ENCODE peak calls at places on chromosomes 7 and 10, in five cellular contexts. One of them, this sample, is unnamed.

GRCh38 chr7:78510580-78511188 is 712.1 kb downstream of the PHTF2 start:
- DNase-seq in psoas muscle: no peak
- DNase-seq in CD8-positive, alpha-beta memory T cell: no peak
- DNase-seq in neural crest cell: peak; percentile 45
- DNase-seq in Caco-2: peak; percentile 34
- DNase-seq in this sample: peak; percentile 52

GRCh38 chr7:48376263-48376662 is 205.0 kb downstream of the ABCA13 start:
- DNase-seq in psoas muscle: no peak
- DNase-seq in CD8-positive, alpha-beta memory T cell: no peak
- DNase-seq in neural crest cell: no peak
- DNase-seq in Caco-2: no peak
- DNase-seq in this sample: peak; percentile 43

GRCh38 chr10:26566525-26567348 is 128.6 kb downstream of the APBB1IP start:
- DNase-seq in psoas muscle: no peak
- DNase-seq in CD8-positive, alpha-beta memory T cell: no peak
- DNase-seq in neural crest cell: peak; percentile 12
- DNase-seq in Caco-2: peak; percentile 47
- DNase-seq in this sample: no peak

GRCh38 chr7:47191316-47191715 is 390.6 kb downstream of the TNS3 start:
- DNase-seq in psoas muscle: no peak
- DNase-seq in CD8-positive, alpha-beta memory T cell: no peak
- DNase-seq in neural crest cell: no peak
- DNase-seq in Caco-2: no peak
- DNase-seq in this sample: no peak

GRCh38 chr10:117136391-117136975 is 1.6 kb downstream of the VAX1 start:
- DNase-seq in psoas muscle: no peak
- DNase-seq in CD8-positive, alpha-beta memory T cell: no peak
- DNase-seq in neural crest cell: no peak
- DNase-seq in Caco-2: no peak
- DNase-seq in this sample: no peak

GRCh38 chr10:103828107-103828506 is 27.3 kb downstream of the SH3PXD2A start:
- DNase-seq in psoas muscle: no peak
- DNase-seq in CD8-positive, alpha-beta memory T cell: no peak
- DNase-seq in neural crest cell: no peak
- DNase-seq in Caco-2: no peak
- DNase-seq in this sample: no peak

GRCh38 chr7:12715372-12716133 is 28.1 kb downstream of the ARL4A start:
- DNase-seq in psoas muscle: peak; percentile 69
- DNase-seq in CD8-positive, alpha-beta memory T cell: peak; percentile 26
- DNase-seq in neural crest cell: peak; percentile 40
- DNase-seq in Caco-2: peak; percentile 49
- DNase-seq in this sample: peak; percentile 100

GRCh38 chr10:28089467-28089866 is 90.6 kb upstream of the ODAD2 start:
- DNase-seq in psoas muscle: no peak
- DNase-seq in CD8-positive, alpha-beta memory T cell: no peak
- DNase-seq in neural crest cell: no peak
- DNase-seq in Caco-2: no peak
- DNase-seq in this sample: peak; percentile 81

GRCh38 chr7:114416089-114416990 is 1.7 kb downstream of the FOXP2 start:
- DNase-seq in psoas muscle: no peak
- DNase-seq in CD8-positive, alpha-beta memory T cell: no peak
- DNase-seq in neural crest cell: no peak
- DNase-seq in Caco-2: no peak
- DNase-seq in this sample: peak; percentile 40

GRCh38 chr7:33854178-33854577 is 51.2 kb upstream of the BMPER start:
- DNase-seq in psoas muscle: no peak
- DNase-seq in CD8-positive, alpha-beta memory T cell: no peak
- DNase-seq in neural crest cell: no peak
- DNase-seq in Caco-2: no peak
- DNase-seq in this sample: peak; percentile 90

GRCh38 chr10:110323503-110323902 is 18.8 kb upstream of the SMNDC1 start:
- DNase-seq in psoas muscle: no peak
- DNase-seq in CD8-positive, alpha-beta memory T cell: no peak
- DNase-seq in neural crest cell: no peak
- DNase-seq in Caco-2: no peak
- DNase-seq in this sample: peak; percentile 97

GRCh38 chr7:116954443-116954838 is 1.1 kb downstream of the ST7 start:
- DNase-seq in psoas muscle: no peak
- DNase-seq in CD8-positive, alpha-beta memory T cell: no peak
- DNase-seq in neural crest cell: no peak
- DNase-seq in Caco-2: no peak
- DNase-seq in this sample: no peak

GRCh38 chr7:148935451-148935850 is 51.4 kb upstream of the EZH2 start:
- DNase-seq in psoas muscle: no peak
- DNase-seq in CD8-positive, alpha-beta memory T cell: no peak
- DNase-seq in neural crest cell: no peak
- DNase-seq in Caco-2: no peak
- DNase-seq in this sample: no peak

GRCh38 chr10:43775379-43775778 is 126.7 kb upstream of the ZNF32 start:
- DNase-seq in psoas muscle: no peak
- DNase-seq in CD8-positive, alpha-beta memory T cell: no peak
- DNase-seq in neural crest cell: no peak
- DNase-seq in Caco-2: no peak
- DNase-seq in this sample: no peak

GRCh38 chr10:49744091-49744685 is 17.9 kb downstream of the OGDHL start:
- DNase-seq in psoas muscle: no peak
- DNase-seq in CD8-positive, alpha-beta memory T cell: no peak
- DNase-seq in neural crest cell: no peak
- DNase-seq in Caco-2: no peak
- DNase-seq in this sample: no peak

GRCh38 chr10:104767282-104767681 is 126.2 kb downstream of the SORCS3 start:
- DNase-seq in psoas muscle: no peak
- DNase-seq in CD8-positive, alpha-beta memory T cell: no peak
- DNase-seq in neural crest cell: no peak
- DNase-seq in Caco-2: no peak
- DNase-seq in this sample: no peak

GRCh38 chr7:45882465-45882810 is 5.8 kb upstream of the IGFBP1 start:
- DNase-seq in psoas muscle: no peak
- DNase-seq in CD8-positive, alpha-beta memory T cell: no peak
- DNase-seq in neural crest cell: no peak
- DNase-seq in Caco-2: no peak
- DNase-seq in this sample: no peak

GRCh38 chr7:157355784-157356511 is 19.1 kb downstream of the DNAJB6 start:
- DNase-seq in psoas muscle: peak; percentile 86
- DNase-seq in CD8-positive, alpha-beta memory T cell: no peak
- DNase-seq in neural crest cell: no peak
- DNase-seq in Caco-2: peak; percentile 40
- DNase-seq in this sample: peak; percentile 40

GRCh38 chr10:8412541-8412940 is 358.1 kb downstream of the GATA3 start:
- DNase-seq in psoas muscle: no peak
- DNase-seq in CD8-positive, alpha-beta memory T cell: no peak
- DNase-seq in neural crest cell: no peak
- DNase-seq in Caco-2: no peak
- DNase-seq in this sample: no peak

GRCh38 chr7:117873056-117873932 is at the start of gene CTTNBP2:
- DNase-seq in psoas muscle: peak; percentile 72
- DNase-seq in CD8-positive, alpha-beta memory T cell: no peak
- DNase-seq in neural crest cell: peak; percentile 51
- DNase-seq in Caco-2: peak; percentile 60
- DNase-seq in this sample: peak; percentile 41

GRCh38 chr7:100373261-100373831 is at the start of gene PILRA:
- DNase-seq in psoas muscle: peak; percentile 56
- DNase-seq in CD8-positive, alpha-beta memory T cell: no peak
- DNase-seq in neural crest cell: no peak
- DNase-seq in Caco-2: no peak
- DNase-seq in this sample: no peak

GRCh38 chr10:74770400-74770799 is 56.0 kb upstream of the KAT6B start:
- DNase-seq in psoas muscle: no peak
- DNase-seq in CD8-positive, alpha-beta memory T cell: no peak
- DNase-seq in neural crest cell: no peak
- DNase-seq in Caco-2: no peak
- DNase-seq in this sample: no peak

GRCh38 chr7:264541-265191 is 25.3 kb upstream of the FOXL3 start:
- DNase-seq in psoas muscle: peak; percentile 26
- DNase-seq in CD8-positive, alpha-beta memory T cell: peak; percentile 7
- DNase-seq in neural crest cell: no peak
- DNase-seq in Caco-2: peak; percentile 17
- DNase-seq in this sample: peak; percentile 53

GRCh38 chr7:64947252-64948000 is 43.4 kb downstream of the ZNF117 start:
- DNase-seq in psoas muscle: peak; percentile 52
- DNase-seq in CD8-positive, alpha-beta memory T cell: no peak
- DNase-seq in neural crest cell: no peak
- DNase-seq in Caco-2: no peak
- DNase-seq in this sample: no peak

GRCh38 chr10:33820531-33820930 is 486.1 kb upstream of the NRP1 start:
- DNase-seq in psoas muscle: no peak
- DNase-seq in CD8-positive, alpha-beta memory T cell: no peak
- DNase-seq in neural crest cell: no peak
- DNase-seq in Caco-2: no peak
- DNase-seq in this sample: no peak

GRCh38 chr7:80837345-80837744 is 81.5 kb downstream of the SEMA3C start:
- DNase-seq in psoas muscle: no peak
- DNase-seq in CD8-positive, alpha-beta memory T cell: no peak
- DNase-seq in neural crest cell: no peak
- DNase-seq in Caco-2: no peak
- DNase-seq in this sample: no peak

This sample was measured in fibroblast of mammary gland.